ENCODE peak calls at places on chromosomes 6 and 20, in four cellular contexts. X is astrocyte, Y is Kasumi-1, L is osteoblast. F is an unnamed sample.

GRCh38 chr6:153526479-153526878 is 395.4 kb upstream of the RGS17 start:
- DNase-seq in X (no peak), Y (no peak), L (no peak), F (no peak)

GRCh38 chr6:90000864-90001731 is 106.8 kb downstream of the GJA10 start:
- DNase-seq in X (peak), Y (no peak), L (no peak), F (no peak)

GRCh38 chr6:145669627-145670034 is 65.7 kb downstream of the EPM2A start:
- DNase-seq in X (peak), Y (no peak), L (peak), F (no peak)

GRCh38 chr6:63558270-63558669 is 14.0 kb upstream of the LOC128125822 start:
- DNase-seq in X (no peak), Y (no peak), L (no peak), F (no peak)

GRCh38 chr6:42904467-42904866 is 11.4 kb upstream of the PTCRA start:
- DNase-seq in X (no peak), Y (no peak), L (no peak), F (no peak)

GRCh38 chr20:5331340-5331739 is 14.6 kb upstream of the PROKR2 start:
- DNase-seq in X (no peak), Y (no peak), L (no peak), F (no peak)

GRCh38 chr6:56808871-56809359 is 146.0 kb upstream of the BEND6 start:
- DNase-seq in X (peak), Y (no peak), L (no peak), F (peak)

GRCh38 chr20:41889871-41890224 is 271.7 kb upstream of the CHD6 start:
- DNase-seq in X (no peak), Y (no peak), L (no peak), F (no peak)

GRCh38 chr6:157666721-157667120 is 156.3 kb upstream of the SNX9 start:
- DNase-seq in X (no peak), Y (no peak), L (no peak), F (no peak)

GRCh38 chr6:157514659-157515496 is 133.9 kb downstream of the ZDHHC14 start:
- DNase-seq in X (peak), Y (peak), L (peak), F (no peak)

GRCh38 chr20:17525650-17526049 is 5.5 kb downstream of the BFSP1 start:
- DNase-seq in X (peak), Y (no peak), L (no peak), F (peak)

GRCh38 chr6:34237722-34238506 is 1.2 kb downstream of the HMGA1 start:
- DNase-seq in X (no peak), Y (peak), L (peak), F (peak)

GRCh38 chr6:148221580-148221979 is 121.1 kb upstream of the SASH1 start:
- DNase-seq in X (peak), Y (no peak), L (peak), F (no peak)

GRCh38 chr6:148776321-148776966 is 29.6 kb downstream of the UST start:
- DNase-seq in X (peak), Y (no peak), L (peak), F (no peak)

GRCh38 chr6:75118925-75119515 is 86.8 kb downstream of the COL12A1 start:
- DNase-seq in X (no peak), Y (no peak), L (no peak), F (no peak)

GRCh38 chr6:51854876-51855275 is 232.5 kb downstream of the PKHD1 start:
- DNase-seq in X (no peak), Y (no peak), L (no peak), F (no peak)

GRCh38 chr20:35695978-35696377 is 3.2 kb downstream of the NFS1 start:
- DNase-seq in X (no peak), Y (no peak), L (peak), F (no peak)

GRCh38 chr20:10536531-10536930 is 101.4 kb downstream of the SLX4IP start:
- DNase-seq in X (no peak), Y (peak), L (no peak), F (no peak)

GRCh38 chr6:16413399-16413798 is 175.0 kb downstream of the GMPR start:
- DNase-seq in X (no peak), Y (no peak), L (no peak), F (no peak)

GRCh38 chr6:72032056-72032455 is 145.7 kb downstream of the RIMS1 start:
- DNase-seq in X (peak), Y (no peak), L (no peak), F (no peak)

GRCh38 chr6:36756761-36757160 is 59.1 kb downstream of the RAB44 start:
- DNase-seq in X (no peak), Y (no peak), L (peak), F (no peak)

GRCh38 chr6:144909753-144910280 is 624.7 kb downstream of the UTRN start:
- DNase-seq in X (peak), Y (no peak), L (no peak), F (no peak)

GRCh38 chr20:44389871-44390270 is 34.4 kb downstream of the HNF4A start:
- DNase-seq in X (no peak), Y (no peak), L (peak), F (no peak)

GRCh38 chr6:35288834-35289233 is 8.8 kb upstream of the DEF6 start:
- DNase-seq in X (no peak), Y (no peak), L (no peak), F (no peak)

GRCh38 chr6:159874475-159874874 is 16.3 kb upstream of the MAS1 start:
- DNase-seq in X (peak), Y (no peak), L (no peak), F (peak)

GRCh38 chr6:138517635-138518034 is 18.3 kb upstream of the NHSL1 start:
- DNase-seq in X (no peak), Y (peak), L (peak), F (peak)

GRCh38 chr20:45589725-45590124 is 10.6 kb upstream of the WFDC8 start:
- DNase-seq in X (no peak), Y (no peak), L (no peak), F (no peak)

GRCh38 chr20:23361108-23361650 is 803 bp upstream of the GZF1 start:
- DNase-seq in X (no peak), Y (peak), L (no peak), F (no peak)

GRCh38 chr20:33169176-33169794 is 1.3 kb downstream of the BPIFA2 start:
- DNase-seq in X (no peak), Y (peak), L (no peak), F (no peak)

GRCh38 chr6:18165746-18166145 is 10.5 kb downstream of the KDM1B start:
- DNase-seq in X (no peak), Y (no peak), L (no peak), F (no peak)

GRCh38 chr20:20491110-20491783 is 123.3 kb downstream of the INSM1 start:
- DNase-seq in X (peak), Y (no peak), L (peak), F (no peak)

GRCh38 chr20:58634121-58634817 is 16.8 kb upstream of the STX16 start:
- DNase-seq in X (peak), Y (no peak), L (no peak), F (no peak)

GRCh38 chr6:7720346-7720745 is 5.6 kb upstream of the BMP6 start:
- DNase-seq in X (no peak), Y (no peak), L (no peak), F (no peak)

GRCh38 chr6:141282263-141282662 is 850.5 kb upstream of the GJE1 start:
- DNase-seq in X (no peak), Y (no peak), L (no peak), F (no peak)

GRCh38 chr20:61217848-61218247 is 34.2 kb upstream of the CDH4 start:
- DNase-seq in X (no peak), Y (no peak), L (no peak), F (no peak)

GRCh38 chr20:445514-446336 is 16.6 kb downstream of the TBC1D20 start:
- DNase-seq in X (no peak), Y (no peak), L (peak), F (no peak)

GRCh38 chr20:36175016-36175415 is 20.5 kb downstream of the EPB41L1 start:
- DNase-seq in X (no peak), Y (no peak), L (peak), F (no peak)